ENCODE peak calls at places on chromosomes 7 and 10, in four cellular contexts. One of them, this sample, is unnamed.

GRCh38 chr7:151408839-151409554 is 841 bp downstream of the WDR86 start:
- DNase-seq in stimulated activated CD4-positive, alpha-beta T cell treated with anti-CD3 and anti-CD28 coated beads, TNF-alpha, amount 100 ng/mL, for 24 hours: no peak
- DNase-seq in RCC 7860: no peak
- DNase-seq in DMS153: no peak
- DNase-seq in this sample: no peak

GRCh38 chr10:2979267-2979660 is 88.1 kb upstream of the PFKP start:
- DNase-seq in DMS153: no peak
- DNase-seq in RCC 7860: no peak
- DNase-seq in stimulated activated CD4-positive, alpha-beta T cell treated with anti-CD3 and anti-CD28 coated beads, TNF-alpha, amount 100 ng/mL, for 24 hours: no peak
- DNase-seq in this sample: no peak

GRCh38 chr7:264541-265191 is 25.3 kb upstream of the FOXL3 start:
- DNase-seq in DMS153: peak; percentile 62
- DNase-seq in stimulated activated CD4-positive, alpha-beta T cell treated with anti-CD3 and anti-CD28 coated beads, TNF-alpha, amount 100 ng/mL, for 24 hours: no peak
- DNase-seq in RCC 7860: no peak
- DNase-seq in this sample: peak; percentile 12

GRCh38 chr10:132589681-132590080 is 52.1 kb downstream of the INPP5A start:
- DNase-seq in RCC 7860: no peak
- DNase-seq in stimulated activated CD4-positive, alpha-beta T cell treated with anti-CD3 and anti-CD28 coated beads, TNF-alpha, amount 100 ng/mL, for 24 hours: no peak
- DNase-seq in DMS153: no peak
- DNase-seq in this sample: no peak

GRCh38 chr10:52986120-52986519 is 213.5 kb upstream of the MBL2 start:
- DNase-seq in DMS153: no peak
- DNase-seq in stimulated activated CD4-positive, alpha-beta T cell treated with anti-CD3 and anti-CD28 coated beads, TNF-alpha, amount 100 ng/mL, for 24 hours: no peak
- DNase-seq in RCC 7860: no peak
- DNase-seq in this sample: no peak

GRCh38 chr7:88329532-88330463 is 23.1 kb upstream of the STEAP4 start:
- DNase-seq in stimulated activated CD4-positive, alpha-beta T cell treated with anti-CD3 and anti-CD28 coated beads, TNF-alpha, amount 100 ng/mL, for 24 hours: no peak
- DNase-seq in DMS153: no peak
- DNase-seq in RCC 7860: no peak
- DNase-seq in this sample: no peak

GRCh38 chr7:116363637-116364432 is 135.7 kb upstream of the CAV2 start:
- DNase-seq in RCC 7860: no peak
- DNase-seq in stimulated activated CD4-positive, alpha-beta T cell treated with anti-CD3 and anti-CD28 coated beads, TNF-alpha, amount 100 ng/mL, for 24 hours: no peak
- DNase-seq in DMS153: no peak
- DNase-seq in this sample: peak; percentile 51

GRCh38 chr10:129031233-129032150 is 435.5 kb upstream of the MGMT start:
- DNase-seq in DMS153: peak; percentile 35
- DNase-seq in RCC 7860: no peak
- DNase-seq in stimulated activated CD4-positive, alpha-beta T cell treated with anti-CD3 and anti-CD28 coated beads, TNF-alpha, amount 100 ng/mL, for 24 hours: peak; percentile 22
- DNase-seq in this sample: peak; percentile 39

GRCh38 chr10:91536101-91536500 is 96.8 kb downstream of the PPP1R3C start:
- DNase-seq in DMS153: no peak
- DNase-seq in RCC 7860: no peak
- DNase-seq in stimulated activated CD4-positive, alpha-beta T cell treated with anti-CD3 and anti-CD28 coated beads, TNF-alpha, amount 100 ng/mL, for 24 hours: no peak
- DNase-seq in this sample: no peak

GRCh38 chr7:106456339-106456738 is 171.6 kb upstream of the NAMPT start:
- DNase-seq in RCC 7860: no peak
- DNase-seq in stimulated activated CD4-positive, alpha-beta T cell treated with anti-CD3 and anti-CD28 coated beads, TNF-alpha, amount 100 ng/mL, for 24 hours: no peak
- DNase-seq in DMS153: no peak
- DNase-seq in this sample: no peak

GRCh38 chr7:151808296-151809155 is 68.4 kb downstream of the PRKAG2 start:
- DNase-seq in stimulated activated CD4-positive, alpha-beta T cell treated with anti-CD3 and anti-CD28 coated beads, TNF-alpha, amount 100 ng/mL, for 24 hours: no peak
- DNase-seq in DMS153: no peak
- DNase-seq in RCC 7860: peak; percentile 91
- DNase-seq in this sample: peak; percentile 93

GRCh38 chr7:80151274-80151665 is 16.6 kb downstream of the GNAI1 start:
- DNase-seq in DMS153: no peak
- DNase-seq in stimulated activated CD4-positive, alpha-beta T cell treated with anti-CD3 and anti-CD28 coated beads, TNF-alpha, amount 100 ng/mL, for 24 hours: no peak
- DNase-seq in RCC 7860: no peak
- DNase-seq in this sample: no peak

GRCh38 chr10:6640433-6641040 is 60.5 kb upstream of the PRKCQ start:
- DNase-seq in DMS153: no peak
- DNase-seq in stimulated activated CD4-positive, alpha-beta T cell treated with anti-CD3 and anti-CD28 coated beads, TNF-alpha, amount 100 ng/mL, for 24 hours: no peak
- DNase-seq in RCC 7860: no peak
- DNase-seq in this sample: no peak

This sample was measured in PC-3.